ENCODE peak calls at places on chromosome 16, in eight cellular contexts. One of them, this sample, is unnamed.

GRCh38 chr16:73605309-73605708 is 557.4 kb upstream of the ZFHX3 start:
- DNase-seq in activated T-cell treated with anti-CD3 and anti-CD28 coated beads for 1 hour: no peak
- DNase-seq in CD8-positive, alpha-beta memory T cell: no peak
- DNase-seq in suprapubic skin: no peak
- DNase-seq in activated naive CD4-positive, alpha-beta T cell: no peak
- DNase-seq in neural crest cell: no peak
- DNase-seq in testis: no peak
- DNase-seq in bronchial epithelial cell: no peak
- DNase-seq in this sample: no peak

GRCh38 chr16:26795184-26795583 is 271.5 kb upstream of the C16orf82 start:
- DNase-seq in testis: no peak
- DNase-seq in bronchial epithelial cell: no peak
- DNase-seq in suprapubic skin: no peak
- DNase-seq in activated naive CD4-positive, alpha-beta T cell: no peak
- DNase-seq in activated T-cell treated with anti-CD3 and anti-CD28 coated beads for 1 hour: no peak
- DNase-seq in CD8-positive, alpha-beta memory T cell: no peak
- DNase-seq in neural crest cell: peak; percentile 5
- DNase-seq in this sample: peak; percentile 22

GRCh38 chr16:50932348-50932916 is 190.5 kb downstream of the CYLD start:
- DNase-seq in CD8-positive, alpha-beta memory T cell: no peak
- DNase-seq in suprapubic skin: no peak
- DNase-seq in testis: no peak
- DNase-seq in bronchial epithelial cell: no peak
- DNase-seq in neural crest cell: no peak
- DNase-seq in activated naive CD4-positive, alpha-beta T cell: no peak
- DNase-seq in activated T-cell treated with anti-CD3 and anti-CD28 coated beads for 1 hour: no peak
- DNase-seq in this sample: no peak

GRCh38 chr16:50761276-50761675 is 19.4 kb downstream of the CYLD start:
- DNase-seq in activated naive CD4-positive, alpha-beta T cell: no peak
- DNase-seq in activated T-cell treated with anti-CD3 and anti-CD28 coated beads for 1 hour: no peak
- DNase-seq in neural crest cell: no peak
- DNase-seq in suprapubic skin: no peak
- DNase-seq in CD8-positive, alpha-beta memory T cell: no peak
- DNase-seq in bronchial epithelial cell: no peak
- DNase-seq in testis: no peak
- DNase-seq in this sample: no peak

GRCh38 chr16:2736476-2737237 is 15.8 kb upstream of the SRRM2 start:
- DNase-seq in suprapubic skin: no peak
- DNase-seq in activated naive CD4-positive, alpha-beta T cell: no peak
- DNase-seq in neural crest cell: no peak
- DNase-seq in testis: no peak
- DNase-seq in bronchial epithelial cell: no peak
- DNase-seq in CD8-positive, alpha-beta memory T cell: no peak
- DNase-seq in activated T-cell treated with anti-CD3 and anti-CD28 coated beads for 1 hour: no peak
- DNase-seq in this sample: no peak

GRCh38 chr16:23676924-23677480 is 1.7 kb upstream of the PLK1 start:
- DNase-seq in testis: no peak
- DNase-seq in neural crest cell: no peak
- DNase-seq in CD8-positive, alpha-beta memory T cell: no peak
- DNase-seq in activated T-cell treated with anti-CD3 and anti-CD28 coated beads for 1 hour: no peak
- DNase-seq in bronchial epithelial cell: no peak
- DNase-seq in suprapubic skin: no peak
- DNase-seq in activated naive CD4-positive, alpha-beta T cell: no peak
- DNase-seq in this sample: no peak

GRCh38 chr16:85638695-85639409 is 25.7 kb downstream of the GSE1 start:
- DNase-seq in activated T-cell treated with anti-CD3 and anti-CD28 coated beads for 1 hour: no peak
- DNase-seq in neural crest cell: no peak
- DNase-seq in testis: peak; percentile 65
- DNase-seq in CD8-positive, alpha-beta memory T cell: no peak
- DNase-seq in suprapubic skin: no peak
- DNase-seq in activated naive CD4-positive, alpha-beta T cell: no peak
- DNase-seq in bronchial epithelial cell: no peak
- DNase-seq in this sample: no peak

GRCh38 chr16:51592013-51592501 is 441.0 kb upstream of the SALL1 start:
- DNase-seq in suprapubic skin: no peak
- DNase-seq in CD8-positive, alpha-beta memory T cell: no peak
- DNase-seq in neural crest cell: no peak
- DNase-seq in bronchial epithelial cell: no peak
- DNase-seq in activated T-cell treated with anti-CD3 and anti-CD28 coated beads for 1 hour: no peak
- DNase-seq in testis: no peak
- DNase-seq in activated naive CD4-positive, alpha-beta T cell: no peak
- DNase-seq in this sample: no peak

GRCh38 chr16:55809386-55809785 is 23.5 kb downstream of the CES1 start:
- DNase-seq in activated naive CD4-positive, alpha-beta T cell: no peak
- DNase-seq in CD8-positive, alpha-beta memory T cell: no peak
- DNase-seq in suprapubic skin: peak; percentile 22
- DNase-seq in bronchial epithelial cell: no peak
- DNase-seq in neural crest cell: no peak
- DNase-seq in activated T-cell treated with anti-CD3 and anti-CD28 coated beads for 1 hour: no peak
- DNase-seq in testis: no peak
- DNase-seq in this sample: no peak

GRCh38 chr16:77043076-77043475 is 147.9 kb upstream of the MON1B start:
- DNase-seq in activated T-cell treated with anti-CD3 and anti-CD28 coated beads for 1 hour: no peak
- DNase-seq in neural crest cell: no peak
- DNase-seq in testis: no peak
- DNase-seq in bronchial epithelial cell: peak; percentile 3
- DNase-seq in activated naive CD4-positive, alpha-beta T cell: no peak
- DNase-seq in CD8-positive, alpha-beta memory T cell: no peak
- DNase-seq in suprapubic skin: no peak
- DNase-seq in this sample: no peak

This sample was measured in activated T-helper 2 cell treated with anti-CD3 and anti-CD28 coated beads, Interferon-gamma antibody, Interleukin-2, Interleukin-4, amounts not matched to agents 10 μg/mL and 5 μg/mL and 100 μg/mL, durations not matched to agents 14 hours and 24 hours and 36 hours.